ENCODE peak calls at places on chromosome 13, in five cellular contexts. L, Y, M, Q and I are unnamed samples.
A peak's percentile ranks its signal among the peaks of the same experiment; 100 is the strongest.

GRCh38 chr13:110127986-110128511 is 178.9 kb downstream of the COL4A1 start:
- DNase-seq in L (no peak), Y (no peak), M (no peak), Q (no peak), I (no peak)

GRCh38 chr13:99176309-99177276 is 24.1 kb upstream of the UBAC2 start:
- DNase-seq in L (peak; percentile 90), Y (peak; percentile 71), M (peak; percentile 31), Q (peak; percentile 65), I (peak; percentile 72)

GRCh38 chr13:33676045-33676699 is 141.8 kb upstream of the RFC3 start:
- DNase-seq in L (peak; percentile 15), Y (no peak), M (no peak), Q (peak; percentile 41), I (peak; percentile 62)

GRCh38 chr13:104993708-104994107 is 1541.8 kb downstream of the EFNB2 start:
- DNase-seq in L (no peak), Y (no peak), M (no peak), Q (no peak), I (no peak)

GRCh38 chr13:99359493-99359892 is 52.3 kb upstream of the GPR183 start:
- DNase-seq in L (no peak), Y (no peak), M (no peak), Q (no peak), I (no peak)

GRCh38 chr13:47337781-47338507 is 441.1 kb upstream of the HTR2A start:
- DNase-seq in L (no peak), Y (no peak), M (no peak), Q (peak; percentile 58), I (no peak)

GRCh38 chr13:98697833-98698232 is 54.6 kb downstream of the SLC15A1 start:
- DNase-seq in L (no peak), Y (no peak), M (no peak), Q (no peak), I (no peak)

GRCh38 chr13:108494991-108495661 is 134.3 kb upstream of the MYO16 start:
- DNase-seq in L (no peak), Y (no peak), M (no peak), Q (no peak), I (no peak)

GRCh38 chr13:24215732-24216131 is 55.2 kb downstream of the SPATA13 start:
- DNase-seq in L (no peak), Y (no peak), M (peak; percentile 60), Q (peak; percentile 75), I (peak; percentile 78)

GRCh38 chr13:45370922-45371406 is 30.0 kb upstream of the TPT1 start:
- DNase-seq in L (peak; percentile 17), Y (peak; percentile 79), M (peak; percentile 67), Q (peak; percentile 93), I (peak; percentile 70)

GRCh38 chr13:79477968-79478367 is 3.0 kb upstream of the NDFIP2 start:
- DNase-seq in L (peak; percentile 13), Y (no peak), M (no peak), Q (peak; percentile 2), I (no peak)

GRCh38 chr13:99949657-99950413 is 21.7 kb downstream of the ZIC5 start:
- DNase-seq in L (no peak), Y (peak; percentile 17), M (no peak), Q (no peak), I (no peak)

GRCh38 chr13:114022309-114022669 is 48.4 kb upstream of the C13orf46 start:
- DNase-seq in L (no peak), Y (peak; percentile 23), M (no peak), Q (no peak), I (no peak)

GRCh38 chr13:50873481-50873880 is 30.0 kb upstream of the DLEU7 start:
- DNase-seq in L (no peak), Y (no peak), M (no peak), Q (no peak), I (no peak)

GRCh38 chr13:108281941-108282340 is 12.4 kb downstream of the TNFSF13B start:
- DNase-seq in L (no peak), Y (no peak), M (no peak), Q (peak; percentile 25), I (no peak)

GRCh38 chr13:36030670-36031331 is 100.4 kb downstream of the DCLK1 start:
- DNase-seq in L (no peak), Y (no peak), M (no peak), Q (peak; percentile 95), I (no peak)

GRCh38 chr13:96984061-96984508 is 10.2 kb downstream of the OXGR1 start:
- DNase-seq in L (peak; percentile 75), Y (no peak), M (peak; percentile 57), Q (peak; percentile 23), I (peak; percentile 55)

GRCh38 chr13:35858665-35859064 is 272.5 kb downstream of the DCLK1 start:
- DNase-seq in L (no peak), Y (no peak), M (no peak), Q (no peak), I (no peak)

GRCh38 chr13:44243198-44243852 is 130.3 kb upstream of the SERP2 start:
- DNase-seq in L (peak; percentile 57), Y (no peak), M (peak; percentile 45), Q (peak; percentile 77), I (no peak)
- TF ChIP-seq CTCF in L (peak; percentile 56), Y (no peak), M (peak; percentile 60), Q (peak; percentile 44), I (no peak)

GRCh38 chr13:111555906-111556305 is 235.5 kb downstream of the TEX29 start:
- DNase-seq in L (no peak), Y (no peak), M (no peak), Q (no peak), I (no peak)

GRCh38 chr13:111559612-111560423 is 239.4 kb downstream of the TEX29 start:
- DNase-seq in L (no peak), Y (no peak), M (no peak), Q (no peak), I (no peak)

GRCh38 chr13:111558700-111559088 is 238.3 kb downstream of the TEX29 start:
- DNase-seq in L (no peak), Y (no peak), M (no peak), Q (no peak), I (no peak)

GRCh38 chr13:111556496-111556895 is 236.1 kb downstream of the TEX29 start:
- DNase-seq in L (no peak), Y (no peak), M (no peak), Q (no peak), I (no peak)

DNA sequence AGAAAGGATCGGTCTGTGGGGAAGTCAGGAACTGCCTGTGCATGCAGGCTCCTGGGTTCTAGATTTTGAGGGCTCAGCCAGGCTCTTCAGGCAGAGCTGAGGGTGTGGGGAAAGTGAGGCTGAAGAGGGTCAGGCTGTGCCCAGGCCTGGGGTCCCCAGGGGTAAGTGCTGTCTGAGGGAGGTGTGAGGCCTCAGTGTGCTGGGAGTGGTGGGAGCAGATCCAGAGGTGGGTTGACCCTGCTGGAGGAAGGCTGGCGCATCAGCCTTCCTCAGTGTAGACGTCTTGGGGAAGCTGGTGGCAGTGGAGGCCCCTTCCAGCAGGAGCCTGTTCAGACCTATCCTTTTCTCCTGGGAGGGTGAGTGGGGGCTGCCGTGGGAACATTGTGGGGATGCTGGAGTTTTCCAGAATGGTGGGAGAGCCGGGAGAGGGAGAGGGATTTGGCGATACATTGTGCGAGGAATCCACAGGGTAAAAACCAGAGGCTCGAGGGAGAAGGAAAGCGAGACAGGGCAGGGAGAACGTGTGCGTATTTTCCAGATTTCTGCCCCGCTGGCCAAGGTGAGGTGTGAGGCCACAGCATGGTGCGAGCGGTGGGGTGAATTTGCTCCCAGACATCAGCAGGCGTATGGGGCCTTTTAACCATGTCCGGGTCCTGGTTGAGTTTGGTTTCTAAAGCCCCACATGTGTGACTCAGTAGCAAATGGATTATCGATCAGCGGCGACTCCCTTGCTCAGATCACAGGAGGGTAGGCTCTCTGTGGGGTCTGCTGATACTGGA is 237.7 kb downstream of the TEX29 start:
- DNase-seq in L (no peak), Y (no peak), M (no peak), Q (no peak), I (no peak)
- H3K27me3 ChIP-seq in L (no peaks in the 10 kb centered on the region), Y (no peaks in the 10 kb centered on the region), M (peaks cover 13% of the 10 kb centered on the region), Q (peaks cover 2% of the 10 kb centered on the region), I (no peaks in the 10 kb centered on the region)

GRCh38 chr13:26600345-26600761 is 42.9 kb downstream of the WASF3 start:
- DNase-seq in L (no peak), Y (no peak), M (no peak), Q (peak; percentile 10), I (no peak)
- H3K4me3 ChIP-seq in L (no peak overlapping the region), Y (no peak overlapping the region), M (no peak overlapping the region), Q (no peak overlapping the region), I (no peak overlapping the region)

GRCh38 chr13:70339738-70340137 is 231.5 kb upstream of the KLHL1 start:
- DNase-seq in L (peak; percentile 55), Y (no peak), M (no peak), Q (no peak), I (no peak)
- TF ChIP-seq CTCF in L (peak; percentile 76), Y (no peak), M (no peak), Q (no peak), I (peak; percentile 42)

GRCh38 chr13:94705081-94705751 is 7.1 kb downstream of the SOX21 start:
- DNase-seq in L (no peak), Y (no peak), M (no peak), Q (no peak), I (no peak)
- H3K27me3 ChIP-seq in L (no peaks in the 10 kb centered on the region), Y (peaks cover 5% of the 10 kb centered on the region), M (peaks cover 96% of the 10 kb centered on the region), Q (peaks cover 100% of the 10 kb centered on the region), I (peaks cover 22% of the 10 kb centered on the region)